ENCODE peak calls at places on chromosomes 16 and 17, in ten cellular contexts. S, U, C, Z, Y, W, A, G, H and J are unnamed samples.

GRCh38 chr16:49049191-49049590 is 232.4 kb downstream of the CBLN1 start:
- DNase-seq in S (no peak), U (no peak), C (no peak), Z (no peak), Y (no peak), W (no peak), A (no peak), G (no peak), H (no peak), J (no peak)

GRCh38 chr17:19327039-19327776 is 35.3 kb downstream of the B9D1 start:
- DNase-seq in S (peak), U (no peak), C (no peak), Z (peak), Y (no peak), W (no peak), A (no peak), G (no peak), H (no peak), J (peak)

GRCh38 chr17:45391918-45392317 is 40.8 kb downstream of the ARHGAP27 start:
- DNase-seq in S (no peak), U (no peak), C (no peak), Z (no peak), Y (no peak), W (no peak), A (no peak), G (no peak), H (no peak), J (no peak)

GRCh38 chr16:58931436-58931835 is 197.3 kb upstream of the GOT2 start:
- DNase-seq in S (no peak), U (no peak), C (no peak), Z (no peak), Y (no peak), W (no peak), A (no peak), G (no peak), H (no peak), J (no peak)

GRCh38 chr16:54628796-54629625 is 301.7 kb upstream of the IRX5 start:
- DNase-seq in S (no peak), U (no peak), C (peak), Z (no peak), Y (no peak), W (no peak), A (no peak), G (no peak), H (no peak), J (no peak)

GRCh38 chr17:80416260-80416939 is 1.4 kb downstream of the ENDOV start:
- DNase-seq in S (no peak), U (no peak), C (no peak), Z (no peak), Y (peak), W (no peak), A (no peak), G (no peak), H (no peak), J (no peak)

GRCh38 chr16:21219551-21219950 is 8.2 kb upstream of the ZP2 start:
- DNase-seq in S (no peak), U (no peak), C (no peak), Z (no peak), Y (no peak), W (no peak), A (no peak), G (no peak), H (no peak), J (no peak)

GRCh38 chr16:85585762-85586161 is 27.4 kb upstream of the GSE1 start:
- DNase-seq in S (no peak), U (no peak), C (no peak), Z (no peak), Y (no peak), W (no peak), A (no peak), G (no peak), H (no peak), J (no peak)

GRCh38 chr16:59950431-59950830 is 1216.3 kb upstream of the GOT2 start:
- DNase-seq in S (no peak), U (no peak), C (no peak), Z (no peak), Y (no peak), W (no peak), A (no peak), G (no peak), H (no peak), J (no peak)

GRCh38 chr17:6496116-6496481 is 51.8 kb downstream of the PIMREG start:
- DNase-seq in S (peak), U (peak), C (no peak), Z (no peak), Y (no peak), W (peak), A (no peak), G (no peak), H (no peak), J (peak)

GRCh38 chr16:24116989-24117388 is 139.1 kb upstream of the CACNG3 start:
- DNase-seq in S (no peak), U (no peak), C (no peak), Z (no peak), Y (no peak), W (no peak), A (no peak), G (no peak), H (no peak), J (no peak)

GRCh38 chr16:12228607-12229499 is 252.3 kb downstream of the SNX29 start:
- DNase-seq in S (no peak), U (peak), C (no peak), Z (peak), Y (peak), W (peak), A (peak), G (no peak), H (no peak), J (no peak)

GRCh38 chr17:81635431-81635830 is 1.5 kb downstream of the NPLOC4 start:
- DNase-seq in S (no peak), U (no peak), C (no peak), Z (no peak), Y (no peak), W (no peak), A (peak), G (no peak), H (no peak), J (no peak)

GRCh38 chr16:23491490-23492391 is 18.6 kb downstream of the GGA2 start:
- DNase-seq in S (no peak), U (no peak), C (no peak), Z (no peak), Y (no peak), W (no peak), A (no peak), G (no peak), H (no peak), J (no peak)

GRCh38 chr17:48215583-48216139 is 108.1 kb downstream of the SNX11 start:
- DNase-seq in S (no peak), U (no peak), C (no peak), Z (peak), Y (peak), W (peak), A (peak), G (no peak), H (no peak), J (no peak)

GRCh38 chr17:21678451-21679081 is 13.8 kb upstream of the KCNJ18 start:
- DNase-seq in S (peak), U (no peak), C (no peak), Z (no peak), Y (peak), W (no peak), A (no peak), G (no peak), H (no peak), J (peak)

GRCh38 chr17:45643591-45643990 is 140.5 kb upstream of the CRHR1 start:
- DNase-seq in S (no peak), U (no peak), C (no peak), Z (no peak), Y (no peak), W (no peak), A (no peak), G (no peak), H (no peak), J (no peak)

GRCh38 chr16:23920899-23921298 is 85.1 kb downstream of the PRKCB start:
- DNase-seq in S (no peak), U (no peak), C (no peak), Z (no peak), Y (no peak), W (no peak), A (no peak), G (no peak), H (no peak), J (no peak)

GRCh38 chr17:70829876-70830275 is 660.5 kb downstream of the KCNJ2 start:
- DNase-seq in S (no peak), U (no peak), C (no peak), Z (no peak), Y (no peak), W (no peak), A (no peak), G (no peak), H (no peak), J (no peak)

GRCh38 chr16:70402916-70403659 is 35.8 kb downstream of the ST3GAL2 start:
- DNase-seq in S (no peak), U (no peak), C (no peak), Z (no peak), Y (no peak), W (no peak), A (no peak), G (no peak), H (no peak), J (no peak)

GRCh38 chr16:65740716-65741115 is 618.9 kb upstream of the CDH11 start:
- DNase-seq in S (no peak), U (no peak), C (no peak), Z (no peak), Y (no peak), W (no peak), A (no peak), G (no peak), H (no peak), J (no peak)

GRCh38 chr16:50767197-50767596 is 25.3 kb downstream of the CYLD start:
- DNase-seq in S (no peak), U (no peak), C (no peak), Z (no peak), Y (no peak), W (no peak), A (no peak), G (no peak), H (no peak), J (no peak)

GRCh38 chr17:67055041-67055443 is 10.7 kb downstream of the CACNG1 start:
- DNase-seq in S (no peak), U (no peak), C (peak), Z (no peak), Y (no peak), W (peak), A (no peak), G (no peak), H (no peak), J (peak)

GRCh38 chr17:81941484-81942166 is 4.5 kb upstream of the PYCR1 start:
- DNase-seq in S (no peak), U (peak), C (no peak), Z (no peak), Y (no peak), W (no peak), A (no peak), G (no peak), H (no peak), J (no peak)

GRCh38 chr16:27108826-27109665 is 42.3 kb downstream of the C16orf82 start:
- DNase-seq in S (no peak), U (no peak), C (no peak), Z (no peak), Y (no peak), W (no peak), A (no peak), G (no peak), H (no peak), J (peak)

GRCh38 chr17:50219345-50219744 is 17.9 kb upstream of the COL1A1 start:
- DNase-seq in S (no peak), U (no peak), C (no peak), Z (peak), Y (no peak), W (no peak), A (no peak), G (no peak), H (no peak), J (no peak)

GRCh38 chr17:56912105-56912999 is 1.5 kb downstream of the TRIM25 start:
- DNase-seq in S (peak), U (peak), C (peak), Z (no peak), Y (no peak), W (no peak), A (peak), G (no peak), H (peak), J (peak)

GRCh38 chr16:50329446-50330189 is 39.2 kb downstream of the BRD7 start:
- DNase-seq in S (no peak), U (no peak), C (no peak), Z (no peak), Y (no peak), W (no peak), A (no peak), G (no peak), H (no peak), J (no peak)

GRCh38 chr16:30875881-30876791 is 17.7 kb downstream of the BCL7C start:
- DNase-seq in S (no peak), U (no peak), C (no peak), Z (no peak), Y (peak), W (no peak), A (peak), G (peak), H (no peak), J (no peak)

GRCh38 chr16:9372934-9373890 is 281.8 kb downstream of the HAPSTR1 start:
- DNase-seq in S (no peak), U (no peak), C (no peak), Z (no peak), Y (no peak), W (no peak), A (no peak), G (no peak), H (no peak), J (no peak)

GRCh38 chr16:81473561-81473960 is 29.0 kb downstream of the CMIP start:
- DNase-seq in S (no peak), U (no peak), C (no peak), Z (no peak), Y (no peak), W (no peak), A (no peak), G (no peak), H (no peak), J (no peak)

DNA sequence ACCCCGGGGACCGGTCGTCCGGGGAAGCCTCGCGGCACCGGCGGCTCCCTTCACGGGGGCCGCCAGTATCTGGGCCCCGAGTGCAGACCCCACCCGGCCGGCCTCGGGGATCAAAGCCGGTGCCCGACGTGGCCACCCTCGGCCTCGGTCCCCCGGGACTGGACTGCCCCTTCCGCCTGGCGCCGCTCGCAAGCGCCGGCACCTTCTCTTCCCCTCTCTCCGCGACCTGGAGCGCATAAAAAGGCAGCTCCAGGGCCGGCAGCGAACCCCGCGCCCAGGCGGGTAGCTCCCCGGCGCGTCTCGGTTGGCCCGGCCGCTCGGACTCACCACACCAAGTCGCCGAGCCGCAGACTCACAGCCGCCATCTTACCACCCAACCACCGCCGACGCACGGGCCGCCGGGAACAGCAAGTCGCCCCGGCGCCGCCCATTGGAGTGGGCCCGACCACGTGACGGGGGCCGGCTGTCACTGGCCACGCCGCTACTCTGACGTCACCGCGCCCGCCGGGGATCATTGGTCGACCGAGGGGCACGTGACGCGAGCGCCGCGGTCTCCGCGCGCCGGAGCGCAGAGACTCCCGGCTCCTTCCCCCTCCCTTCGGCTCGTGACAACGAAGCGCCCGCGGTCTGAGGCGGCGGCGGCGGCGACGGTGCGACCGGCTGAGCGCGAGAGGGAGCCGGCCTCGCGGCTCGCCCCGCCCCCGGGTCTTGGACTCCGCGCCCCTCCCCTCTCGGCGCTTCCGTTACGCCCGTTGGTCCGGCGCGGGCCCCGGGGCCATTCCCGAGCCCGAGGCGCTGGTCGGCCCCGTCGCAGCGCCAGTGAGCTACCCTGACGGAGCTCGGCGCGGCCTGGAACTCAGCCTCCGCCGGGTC is at the start of the genes GLYR1 and UBN1:
- DNase-seq in S (peak), U (peak), C (peak), Z (peak), Y (peak), W (peak), A (peak), G (peak), H (peak), J (peak)
- TF ChIP-seq EP300 in S (no peak), U (no peak), C (no peak), Z (no peak), Y (no peak), W (no peak), A (no peak), G (no peak), H (peak), J (no peak)

GRCh38 chr17:17817552-17817947 is 19.2 kb downstream of the SREBF1 start:
- DNase-seq in S (no peak), U (no peak), C (no peak), Z (no peak), Y (no peak), W (no peak), A (no peak), G (no peak), H (no peak), J (no peak)

GRCh38 chr17:17819111-17819510 is 17.7 kb downstream of the SREBF1 start:
- DNase-seq in S (no peak), U (no peak), C (no peak), Z (no peak), Y (no peak), W (no peak), A (no peak), G (no peak), H (no peak), J (no peak)

GRCh38 chr17:17819561-17819995 is 17.2 kb downstream of the SREBF1 start:
- DNase-seq in S (peak), U (no peak), C (peak), Z (peak), Y (peak), W (no peak), A (peak), G (peak), H (no peak), J (peak)

GRCh38 chr17:17816831-17817551 is 19.8 kb downstream of the SREBF1 start:
- DNase-seq in S (no peak), U (no peak), C (no peak), Z (no peak), Y (no peak), W (no peak), A (no peak), G (no peak), H (no peak), J (no peak)

DNA sequence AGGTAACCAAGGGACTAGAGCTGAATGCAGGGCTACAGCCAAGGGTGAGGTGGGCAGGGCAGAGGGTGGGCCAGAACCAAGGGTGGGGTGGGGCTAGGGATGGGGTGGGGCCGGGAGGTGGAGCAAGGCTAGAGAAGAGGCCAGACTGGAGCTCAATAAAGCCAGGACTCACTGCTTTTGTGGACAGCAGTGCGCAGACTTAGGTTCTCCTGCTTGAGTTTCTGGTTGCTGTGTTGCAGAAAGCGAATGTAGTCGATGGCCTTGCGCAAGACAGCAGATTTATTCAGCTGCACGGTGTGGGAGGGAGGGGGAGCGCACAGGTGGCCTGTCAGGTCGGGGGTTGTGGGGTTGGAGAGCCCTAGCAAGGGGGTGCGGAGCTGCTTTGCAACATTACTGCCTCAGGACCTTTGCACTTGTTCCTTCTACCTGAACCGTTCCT is 18.7 kb downstream of the SREBF1 start:
- DNase-seq in S (no peak), U (no peak), C (no peak), Z (peak), Y (peak), W (no peak), A (no peak), G (no peak), H (no peak), J (no peak)
- TF ChIP-seq EP300 in S (no peak), U (no peak), C (no peak), Z (no peak), Y (no peak), W (no peak), A (no peak), G (no peak), H (no peak), J (no peak)

DNA sequence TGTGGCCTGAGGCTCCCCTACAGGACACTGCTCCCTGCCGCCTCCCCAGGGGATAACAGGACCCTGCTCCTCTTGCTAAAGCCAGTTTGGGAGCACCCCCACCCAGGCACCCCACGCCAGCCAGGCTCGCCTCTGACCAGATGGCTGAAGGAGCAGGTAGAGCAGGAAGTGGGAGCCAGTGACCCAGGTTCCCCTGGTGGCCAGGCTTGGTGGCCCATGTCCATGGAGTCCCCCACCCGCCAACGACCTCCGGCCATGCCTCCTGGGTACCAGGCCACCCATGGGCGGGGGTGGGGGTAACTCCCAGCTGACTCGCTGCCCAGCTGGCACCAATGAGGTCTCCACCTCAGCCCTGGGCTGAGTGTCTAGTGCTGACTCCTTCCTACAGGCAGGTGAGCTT is 10.0 kb downstream of the BCAR1 start:
- DNase-seq in S (no peak), U (peak), C (no peak), Z (no peak), Y (no peak), W (no peak), A (no peak), G (no peak), H (no peak), J (no peak)
- TF ChIP-seq EP300 in S (no peak), U (no peak), C (no peak), Z (no peak), Y (no peak), W (no peak), A (no peak), G (no peak), H (no peak), J (no peak)

GRCh38 chr17:29140631-29141483 is 39.3 kb downstream of the MYO18A start:
- DNase-seq in S (no peak), U (no peak), C (no peak), Z (no peak), Y (peak), W (no peak), A (no peak), G (no peak), H (no peak), J (no peak)
- TF ChIP-seq EP300 in S (no peak), U (no peak), C (no peak), Z (no peak), Y (no peak), W (no peak), A (no peak), G (no peak), H (no peak), J (no peak)

GRCh38 chr16:2060346-2060745 is 12.6 kb downstream of the TSC2 start:
- DNase-seq in S (no peak), U (no peak), C (no peak), Z (no peak), Y (no peak), W (no peak), A (no peak), G (no peak), H (no peak), J (no peak)
- TF ChIP-seq EP300 in S (no peak), U (no peak), C (no peak), Z (no peak), Y (no peak), W (no peak), A (no peak), G (no peak), H (no peak), J (no peak)

GRCh38 chr16:1167276-1168107 is 14.6 kb downstream of the CACNA1H start:
- DNase-seq in S (no peak), U (no peak), C (no peak), Z (no peak), Y (no peak), W (no peak), A (no peak), G (no peak), H (no peak), J (no peak)
- TF ChIP-seq EP300 in S (no peak), U (no peak), C (no peak), Z (no peak), Y (no peak), W (no peak), A (no peak), G (no peak), H (no peak), J (no peak)

GRCh38 chr17:7886227-7887037 is 2.2 kb upstream of the CHD3 start:
- DNase-seq in S (peak), U (peak), C (peak), Z (peak), Y (peak), W (peak), A (peak), G (no peak), H (no peak), J (no peak)
- TF ChIP-seq EP300 in S (no peak), U (no peak), C (no peak), Z (no peak), Y (no peak), W (no peak), A (no peak), G (no peak), H (no peak), J (no peak)